ENCODE peak calls at places on chromosomes 12 and 14, in six cellular contexts. H, Q, S, N, Y and E are unnamed samples.

GRCh38 chr12:43349863-43350262 is 202.1 kb downstream of the ADAMTS20 start:
- DNase-seq in H (no peak), Q (no peak), S (no peak), N (peak), Y (no peak), E (no peak)

GRCh38 chr12:108599948-108600701 is 2.2 kb upstream of the TMEM119 start:
- DNase-seq in H (no peak), Q (no peak), S (no peak), N (no peak), Y (no peak), E (no peak)

GRCh38 chr14:61502459-61503093 is 181.2 kb downstream of the PRKCH start:
- DNase-seq in H (no peak), Q (no peak), S (no peak), N (no peak), Y (no peak), E (no peak)

GRCh38 chr14:45906257-45906656 is 653.3 kb upstream of the MIS18BP1 start:
- DNase-seq in H (no peak), Q (no peak), S (no peak), N (no peak), Y (no peak), E (no peak)

GRCh38 chr12:98660521-98660920 is 15.4 kb downstream of the APAF1 start:
- DNase-seq in H (no peak), Q (no peak), S (no peak), N (no peak), Y (no peak), E (no peak)

GRCh38 chr14:81669308-81669707 is 135.7 kb upstream of the SEL1L start:
- DNase-seq in H (no peak), Q (no peak), S (no peak), N (no peak), Y (no peak), E (no peak)

GRCh38 chr12:47779301-47779942 is 6.4 kb downstream of the SLC48A1 start:
- DNase-seq in H (peak), Q (peak), S (peak), N (peak), Y (peak), E (peak)

GRCh38 chr14:50001146-50001998 is 108.5 kb downstream of the ARF6 start:
- DNase-seq in H (peak), Q (peak), S (no peak), N (peak), Y (no peak), E (no peak)

GRCh38 chr14:22822619-22823551 is 6.8 kb upstream of the MRPL52 start:
- DNase-seq in H (peak), Q (peak), S (peak), N (peak), Y (peak), E (peak)

GRCh38 chr12:123063535-123063934 is 83.1 kb downstream of the ARL6IP4 start:
- DNase-seq in H (no peak), Q (peak), S (no peak), N (no peak), Y (no peak), E (no peak)

GRCh38 chr12:47356129-47356622 is 276.4 kb upstream of the AMIGO2 start:
- DNase-seq in H (peak), Q (no peak), S (no peak), N (no peak), Y (no peak), E (no peak)

GRCh38 chr12:113016796-113017195 is 38.5 kb downstream of the OAS2 start:
- DNase-seq in H (no peak), Q (no peak), S (no peak), N (no peak), Y (no peak), E (no peak)

GRCh38 chr12:82527165-82527780 is 159.4 kb upstream of the TMTC2 start:
- DNase-seq in H (peak), Q (peak), S (peak), N (peak), Y (peak), E (peak)

GRCh38 chr12:131728720-131729119 is 17.8 kb downstream of the SFSWAP start:
- DNase-seq in H (no peak), Q (no peak), S (no peak), N (no peak), Y (no peak), E (no peak)

GRCh38 chr14:59060841-59061240 is 127.6 kb upstream of the DAAM1 start:
- DNase-seq in H (no peak), Q (no peak), S (no peak), N (no peak), Y (no peak), E (no peak)

GRCh38 chr12:43835264-43835655 is 621 bp upstream of the TMEM117 start:
- DNase-seq in H (no peak), Q (peak), S (no peak), N (peak), Y (no peak), E (peak)

GRCh38 chr12:64088431-64089349 is 133.4 kb downstream of the KICS2 start:
- DNase-seq in H (no peak), Q (peak), S (peak), N (peak), Y (peak), E (peak)

GRCh38 chr14:67564236-67564635 is 31.1 kb downstream of the PLEKHH1 start:
- DNase-seq in H (no peak), Q (no peak), S (no peak), N (no peak), Y (no peak), E (no peak)

GRCh38 chr12:5088586-5089264 is 45.0 kb downstream of the KCNA5 start:
- DNase-seq in H (no peak), Q (no peak), S (no peak), N (peak), Y (peak), E (no peak)

GRCh38 chr12:43551971-43552559 is at the start of gene ADAMTS20:
- DNase-seq in H (no peak), Q (no peak), S (no peak), N (peak), Y (peak), E (no peak)

GRCh38 chr14:55889124-55889523 is 229.1 kb upstream of the PELI2 start:
- DNase-seq in H (no peak), Q (no peak), S (no peak), N (no peak), Y (no peak), E (no peak)